ENCODE peak calls at places on chromosomes 13 and 19, in seven cellular contexts. P is fibroblast of lung, G is IMR-90, N is GM13977, Z is tibial nerve, Y is AG10803, K is cardiac muscle cell. F is an unnamed sample.

GRCh38 chr13:46173656-46174055 is 8.3 kb downstream of the LCP1 start:
- DNase-seq in P (no peak), G (no peak), N (no peak), Z (no peak), Y (no peak), K (no peak), F (no peak)

GRCh38 chr19:30924670-30925069 is 424.6 kb downstream of the TSHZ3 start:
- DNase-seq in P (no peak), G (no peak), N (no peak), Z (no peak), Y (no peak), K (no peak), F (no peak)

GRCh38 chr19:1873524-1874473 is 10.4 kb upstream of the KLF16 start:
- DNase-seq in P (no peak), G (no peak), N (no peak), Z (no peak), Y (no peak), K (no peak), F (no peak)

GRCh38 chr13:48975101-48975925 is at the start of gene FNDC3A:
- DNase-seq in P (peak), G (peak), N (no peak), Z (peak), Y (peak), K (peak), F (peak)

GRCh38 chr13:44790289-44790688 is 199.0 kb downstream of the NUFIP1 start:
- DNase-seq in P (no peak), G (no peak), N (no peak), Z (no peak), Y (no peak), K (no peak), F (no peak)

GRCh38 chr13:30438286-30438685 is 16.0 kb downstream of the UBE2L5 start:
- DNase-seq in P (no peak), G (no peak), N (no peak), Z (no peak), Y (no peak), K (no peak), F (no peak)

GRCh38 chr19:48398329-48399235 is 5.1 kb downstream of the GRIN2D start:
- DNase-seq in P (peak), G (peak), N (peak), Z (peak), Y (peak), K (peak), F (peak)

GRCh38 chr19:6801397-6802086 is 29.0 kb downstream of the VAV1 start:
- DNase-seq in P (peak), G (no peak), N (peak), Z (peak), Y (no peak), K (peak), F (peak)

GRCh38 chr13:74074723-74075122 is 59.5 kb downstream of the KLF12 start:
- DNase-seq in P (peak), G (peak), N (no peak), Z (no peak), Y (peak), K (no peak), F (no peak)

GRCh38 chr19:30887042-30887441 is 462.2 kb downstream of the TSHZ3 start:
- DNase-seq in P (no peak), G (no peak), N (no peak), Z (no peak), Y (no peak), K (no peak), F (no peak)

GRCh38 chr13:25678398-25678797 is 306.6 kb downstream of the ATP8A2 start:
- DNase-seq in P (no peak), G (no peak), N (no peak), Z (no peak), Y (no peak), K (no peak), F (no peak)

GRCh38 chr19:50817941-50818858 is 5.4 kb downstream of the KLK1 start:
- DNase-seq in P (no peak), G (no peak), N (peak), Z (no peak), Y (no peak), K (peak), F (peak)

GRCh38 chr19:50230379-50231351 is 27.2 kb downstream of the MYH14 start:
- DNase-seq in P (no peak), G (no peak), N (no peak), Z (no peak), Y (no peak), K (no peak), F (no peak)

GRCh38 chr13:97460853-97461252 is 26.9 kb downstream of the RAP2A start:
- DNase-seq in P (no peak), G (no peak), N (no peak), Z (no peak), Y (no peak), K (no peak), F (no peak)

GRCh38 chr19:33690461-33691427 is 69.0 kb downstream of the CHST8 start:
- DNase-seq in P (no peak), G (no peak), N (no peak), Z (no peak), Y (no peak), K (no peak), F (no peak)

GRCh38 chr13:73665279-73665678 is 468.9 kb downstream of the KLF12 start:
- DNase-seq in P (no peak), G (no peak), N (no peak), Z (no peak), Y (no peak), K (no peak), F (no peak)

GRCh38 chr13:93174260-93174659 is 52.3 kb upstream of the GPC6 start:
- DNase-seq in P (no peak), G (no peak), N (no peak), Z (no peak), Y (no peak), K (no peak), F (no peak)

GRCh38 chr13:53206455-53206854 is 177.8 kb downstream of the OLFM4 start:
- DNase-seq in P (no peak), G (no peak), N (no peak), Z (no peak), Y (no peak), K (peak), F (no peak)

GRCh38 chr19:45306522-45307027 is 16.1 kb downstream of the CKM start:
- DNase-seq in P (no peak), G (no peak), N (no peak), Z (no peak), Y (no peak), K (peak), F (no peak)

GRCh38 chr13:59178344-59178743 is 985.4 kb downstream of the DIAPH3 start:
- DNase-seq in P (no peak), G (peak), N (no peak), Z (no peak), Y (no peak), K (peak), F (no peak)

GRCh38 chr19:9996541-9996940 is 13.8 kb downstream of the COL5A3 start:
- DNase-seq in P (peak), G (peak), N (no peak), Z (no peak), Y (peak), K (no peak), F (no peak)

GRCh38 chr13:37602743-37603381 is 4.3 kb upstream of the POSTN start:
- DNase-seq in P (peak), G (peak), N (no peak), Z (no peak), Y (peak), K (peak), F (no peak)

GRCh38 chr13:27599845-27600553 is 20.3 kb downstream of the LNX2 start:
- DNase-seq in P (peak), G (peak), N (no peak), Z (no peak), Y (peak), K (peak), F (no peak)

GRCh38 chr13:24203726-24204295 is 43.3 kb downstream of the SPATA13 start:
- DNase-seq in P (no peak), G (peak), N (no peak), Z (no peak), Y (peak), K (no peak), F (no peak)

DNA sequence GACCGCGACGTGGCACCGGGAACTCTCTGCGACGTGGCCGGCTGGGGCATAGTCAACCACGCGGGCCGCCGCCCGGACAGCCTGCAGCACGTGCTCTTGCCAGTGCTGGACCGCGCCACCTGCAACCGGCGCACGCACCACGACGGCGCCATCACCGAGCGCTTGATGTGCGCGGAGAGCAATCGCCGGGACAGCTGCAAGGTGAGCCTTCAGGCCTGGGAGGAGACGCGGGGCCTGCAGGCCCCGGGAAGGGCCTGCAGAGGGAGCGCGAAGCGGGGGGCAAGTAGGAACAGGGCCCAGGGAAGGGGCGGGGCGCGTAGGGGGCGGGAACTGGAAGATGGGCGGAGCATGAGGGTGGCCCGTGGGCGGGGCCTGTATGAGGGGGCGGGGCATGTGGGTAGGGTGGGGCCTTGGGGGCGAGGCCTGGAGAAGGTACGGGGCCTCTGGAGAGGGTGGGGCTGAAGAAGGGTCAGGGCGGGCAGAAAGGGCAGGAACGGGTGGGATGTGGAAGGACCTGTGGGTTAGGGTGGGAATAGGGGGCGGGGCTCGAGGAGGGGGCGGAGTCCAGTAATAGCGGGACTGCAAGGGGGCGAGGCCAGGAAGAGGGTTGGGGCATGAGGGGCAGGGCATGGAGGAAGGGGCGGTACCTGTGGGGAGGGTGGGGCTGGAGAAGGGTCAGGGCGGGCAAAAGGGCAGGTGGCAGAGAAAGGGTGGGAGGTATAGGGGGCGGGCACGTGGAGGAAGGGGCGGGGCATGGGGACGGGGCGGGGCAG is 2.5 kb downstream of the CFD start:
- DNase-seq in P (no peak), G (no peak), N (peak), Z (no peak), Y (no peak), K (peak), F (peak)
- TF ChIP-seq CTCF in P (no peak), G (no peak), N (no peak), Z (no peak), Y (no peak), K (no peak), F (no peak)

DNA sequence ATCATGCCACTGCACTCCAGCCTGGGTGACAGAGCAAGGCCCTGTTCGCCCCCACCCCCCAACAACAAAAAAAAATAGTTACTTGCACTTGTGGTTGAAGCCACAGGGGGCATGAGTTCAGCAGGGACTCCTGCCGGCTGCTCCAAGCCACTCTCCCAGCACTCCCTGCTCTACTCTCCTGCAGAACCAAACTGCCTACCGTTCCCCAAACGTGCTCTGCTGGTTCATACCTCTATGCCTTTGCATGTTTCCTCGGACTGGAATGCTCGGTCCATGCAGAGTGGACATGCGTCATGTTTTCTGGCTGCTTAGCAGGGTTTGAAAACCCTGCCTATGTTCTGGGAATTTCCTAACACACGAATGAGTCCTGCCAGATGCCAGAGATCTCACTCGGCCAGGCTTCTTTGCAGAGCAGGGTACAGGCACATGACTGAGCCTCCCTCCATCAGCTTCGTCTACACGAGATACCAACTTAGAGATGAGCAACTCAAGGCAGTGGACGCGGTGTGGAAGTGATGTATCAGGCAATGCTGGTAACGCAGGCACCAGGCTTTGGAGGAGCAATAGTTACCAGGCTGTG is 8.5 kb upstream of the SLC25A15 start:
- DNase-seq in P (peak), G (peak), N (no peak), Z (no peak), Y (no peak), K (no peak), F (no peak)
- TF ChIP-seq CTCF in P (no peak), G (peak), N (no peak), Z (no peak), Y (no peak), K (no peak), F (no peak)

GRCh38 chr13:42478531-42479156 is 95.3 kb upstream of the TNFSF11 start:
- DNase-seq in P (no peak), G (peak), N (peak), Z (no peak), Y (no peak), K (peak), F (peak)
- TF ChIP-seq CTCF in P (peak), G (peak), N (peak), Z (no peak), Y (peak), K (peak), F (peak)

GRCh38 chr19:29596885-29597525 is 9.1 kb upstream of the POP4 start:
- DNase-seq in P (no peak), G (peak), N (no peak), Z (no peak), Y (peak), K (peak), F (no peak)
- TF ChIP-seq CTCF in P (no peak), G (peak), N (peak), Z (no peak), Y (peak), K (no peak), F (peak)

GRCh38 chr13:21813844-21814243 is 143.0 kb downstream of the FGF9 start:
- DNase-seq in P (no peak), G (no peak), N (no peak), Z (no peak), Y (no peak), K (no peak), F (no peak)

GRCh38 chr13:21817878-21818277 is 147.0 kb downstream of the FGF9 start:
- DNase-seq in P (no peak), G (no peak), N (no peak), Z (no peak), Y (no peak), K (no peak), F (no peak)

GRCh38 chr13:21812192-21812626 is 141.3 kb downstream of the FGF9 start:
- DNase-seq in P (no peak), G (no peak), N (no peak), Z (no peak), Y (no peak), K (peak), F (no peak)

DNA sequence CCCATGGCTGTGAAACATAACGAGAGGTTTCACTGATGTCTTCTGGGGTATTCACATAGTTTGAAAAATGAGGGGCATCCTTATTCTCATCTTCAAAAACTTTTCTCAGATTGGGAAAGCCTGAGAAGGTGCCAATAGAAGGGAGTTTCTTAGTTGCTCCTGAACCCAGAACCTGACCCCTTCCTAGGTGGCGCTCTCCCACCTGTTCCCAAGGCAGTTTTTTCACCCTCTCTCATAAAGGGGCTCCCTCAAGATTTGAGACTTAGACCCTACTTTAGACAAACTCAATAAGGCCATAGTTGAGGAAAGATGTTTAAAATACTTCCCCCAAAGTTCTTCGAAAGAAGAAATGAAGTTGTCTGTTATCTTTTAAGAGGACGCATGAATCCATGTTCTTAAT is 142.2 kb downstream of the FGF9 start:
- DNase-seq in P (no peak), G (no peak), N (no peak), Z (no peak), Y (no peak), K (no peak), F (no peak)
- TF ChIP-seq CTCF in P (no peak), G (no peak), N (no peak), Z (no peak), Y (no peak), K (no peak), F (no peak)

F was measured in GM10248.